ENCODE peak calls at places on chromosomes 4 and X, in four cellular contexts. D, H, G and V are unnamed samples.

GRCh38 chr4:132437117-132437516 is 712.0 kb upstream of the PCDH10 start:
- DNase-seq in D (no peak), G (no peak), H (no peak), V (no peak)

GRCh38 chr4:85807247-85807915 is 332.4 kb downstream of the ARHGAP24 start:
- DNase-seq in G (no peak), D (no peak), H (peak), V (no peak)

GRCh38 chr4:37243722-37244582 is 591 bp upstream of the NWD2 start:
- DNase-seq in G (peak), H (peak), D (no peak), V (no peak)

GRCh38 chr4:121964958-121965357 is 13.1 kb upstream of the TRPC3 start:
- DNase-seq in G (no peak), H (no peak), D (no peak), V (no peak)

GRCh38 chr4:101346562-101347266 is 612 bp downstream of the PPP3CA start:
- DNase-seq in G (peak), H (peak), D (peak), V (no peak)

GRCh38 chr4:173333658-173334084 is 487 bp downstream of the HMGB2 start:
- DNase-seq in G (peak), D (peak), H (peak), V (peak)

GRCh38 chrX:83916525-83916924 is 55.6 kb downstream of the CYLC1 start:
- DNase-seq in G (no peak), D (peak), H (no peak), V (no peak)

GRCh38 chr4:89254847-89255246 is 52.8 kb downstream of the GPRIN3 start:
- DNase-seq in G (peak), H (peak), D (peak), V (no peak)

GRCh38 chrX:24646745-24647182 is 383 bp downstream of the PCYT1B start:
- DNase-seq in G (no peak), H (peak), D (no peak), V (no peak)

GRCh38 chr4:3256230-3257124 is 7.5 kb downstream of the MSANTD1 start:
- DNase-seq in H (no peak), G (no peak), D (no peak), V (no peak)

GRCh38 chr4:74481891-74482609 is 37.1 kb downstream of the AREG start:
- DNase-seq in D (no peak), H (no peak), G (no peak), V (no peak)

GRCh38 chr4:151561551-151562256 is 152.7 kb downstream of the FHIP1A start:
- DNase-seq in H (peak), D (no peak), G (no peak), V (no peak)

GRCh38 chrX:103817502-103817901 is 14.6 kb downstream of the RAB9B start:
- DNase-seq in D (peak), G (peak), H (no peak), V (peak)

GRCh38 chrX:7254144-7254543 is 106.2 kb upstream of the PUDP start:
- DNase-seq in H (no peak), G (no peak), D (no peak), V (no peak)

GRCh38 chrX:43121637-43122036 is 343.7 kb upstream of the PPP1R2C start:
- DNase-seq in H (no peak), D (peak), G (no peak), V (no peak)

GRCh38 chrX:103254171-103254824 is 657 bp downstream of the TCEAL8 start:
- DNase-seq in D (peak), H (peak), G (peak), V (no peak)

GRCh38 chrX:24243692-24244091 is 70.2 kb downstream of the SUPT20HL2 start:
- DNase-seq in G (no peak), H (no peak), D (no peak), V (no peak)

GRCh38 chr4:8589336-8589735 is 3.2 kb upstream of the CPZ start:
- DNase-seq in G (no peak), H (no peak), D (no peak), V (no peak)

GRCh38 chr4:80202190-80202711 is 4.9 kb downstream of the PRDM8 start:
- DNase-seq in G (no peak), D (peak), H (peak), V (peak)

GRCh38 chr4:178414042-178414441 is 971.8 kb upstream of the AGA start:
- DNase-seq in G (peak), D (no peak), H (no peak), V (no peak)

GRCh38 chr4:71009091-71009490 is 15.6 kb downstream of the DCK start:
- DNase-seq in D (no peak), G (no peak), H (peak), V (no peak)

GRCh38 chr4:23516719-23517118 is 373.1 kb downstream of the PPARGC1A start:
- DNase-seq in G (no peak), H (peak), D (no peak), V (no peak)

GRCh38 chr4:145352438-145353145 is 129.1 kb upstream of the SMAD1 start:
- DNase-seq in D (no peak), H (peak), G (no peak), V (no peak)

GRCh38 chr4:157888281-157888680 is 284.5 kb downstream of the GASK1B start:
- DNase-seq in H (no peak), G (no peak), D (no peak), V (no peak)

GRCh38 chr4:8578717-8579116 is 1.5 kb upstream of the GPR78 start:
- DNase-seq in H (no peak), G (no peak), D (no peak), V (no peak)

GRCh38 chr4:83261307-83261706 is 23.3 kb downstream of the COQ2 start:
- DNase-seq in G (no peak), D (no peak), H (no peak), V (no peak)

GRCh38 chr4:27790911-27791310 is 930.3 kb downstream of the STIM2 start:
- DNase-seq in H (peak), D (no peak), G (no peak), V (no peak)

GRCh38 chrX:13087322-13088154 is 43.1 kb upstream of the FAM9C start:
- DNase-seq in G (no peak), D (peak), H (peak), V (peak)

GRCh38 chr4:153349206-153349805 is 4.8 kb downstream of the MND1 start:
- DNase-seq in H (no peak), G (no peak), D (no peak), V (no peak)

GRCh38 chrX:154125356-154126040 is 18.5 kb upstream of the OPN1LW start:
- DNase-seq in H (no peak), D (no peak), G (no peak), V (no peak)

GRCh38 chr4:86004030-86004429 is 355.8 kb downstream of the MAPK10 start:
- DNase-seq in G (no peak), D (no peak), H (no peak), V (no peak)

GRCh38 chrX:38999967-39000745 is 198.9 kb downstream of the MID1IP1 start:
- DNase-seq in G (no peak), D (no peak), H (peak), V (no peak)

GRCh38 chr4:126758493-126758892 is 874.3 kb upstream of the INTU start:
- DNase-seq in H (no peak), D (no peak), G (no peak), V (no peak)

GRCh38 chrX:12379666-12380065 is 241.4 kb downstream of the FRMPD4 start:
- DNase-seq in G (no peak), H (peak), D (no peak), V (no peak)

GRCh38 chrX:140710710-140711109 is 1.2 kb downstream of the LINC00632 start:
- DNase-seq in H (peak), G (no peak), D (no peak), V (no peak)

GRCh38 chrX:821311-822178 is 191.0 kb downstream of the SHOX start:
- DNase-seq in D (no peak), H (no peak), G (no peak), V (no peak)

GRCh38 chrX:42422961-42423360 is 355.0 kb downstream of the PPP1R2C start:
- DNase-seq in G (no peak), D (no peak), H (no peak), V (no peak)

GRCh38 chrX:34880656-34881055 is 61.9 kb upstream of the FAM47B start:
- DNase-seq in G (no peak), D (no peak), H (peak), V (peak)

GRCh38 chr4:154189346-154189745 is 302.3 kb downstream of the DCHS2 start:
- DNase-seq in G (no peak), H (peak), D (no peak), V (no peak)

GRCh38 chrX:15336023-15336413 is 695 bp upstream of the PIGA start:
- DNase-seq in G (no peak), H (peak), D (peak), V (peak)
- H3K27ac ChIP-seq in G (no peak), H (peak), D (no peak), V (peak)

GRCh38 chr4:98692411-98692810 is 34.0 kb upstream of the TSPAN5 start:
- DNase-seq in D (no peak), G (no peak), H (no peak), V (no peak)

GRCh38 chr4:98691588-98691987 is 33.2 kb upstream of the TSPAN5 start:
- DNase-seq in D (no peak), G (no peak), H (peak), V (no peak)

GRCh38 chr4:98689507-98690174 is 31.2 kb upstream of the TSPAN5 start:
- DNase-seq in D (no peak), H (no peak), G (no peak), V (no peak)

GRCh38 chr4:98688416-98689290 is 30.2 kb upstream of the TSPAN5 start:
- DNase-seq in G (peak), H (peak), D (no peak), V (peak)

DNA sequence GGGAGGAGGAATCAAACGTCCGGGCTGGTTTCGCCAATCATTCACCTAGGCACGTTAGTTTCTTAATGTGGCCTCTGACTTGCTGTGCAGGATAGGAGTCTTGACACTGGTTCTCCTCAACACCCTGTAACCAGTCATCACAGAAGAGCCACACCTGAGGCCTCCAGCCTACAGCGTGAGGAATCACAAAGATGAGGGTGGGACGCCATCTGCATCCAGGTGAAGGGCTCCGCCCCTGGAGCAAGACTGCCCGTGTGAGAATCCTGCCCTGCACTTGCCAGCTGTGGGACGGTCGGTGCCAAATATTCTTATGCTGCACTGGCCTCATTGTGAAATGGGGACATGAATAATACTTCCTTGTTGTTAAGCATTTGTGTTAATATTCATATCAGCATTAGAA is 35.7 kb upstream of the TSPAN5 start:
- DNase-seq in G (no peak), D (no peak), H (no peak), V (no peak)
- H3K4me2 ChIP-seq in G (no peak), D (no peak), H (no peak), V (no peak)

GRCh38 chr4:147788791-147789190 is 56.9 kb downstream of the ARHGAP10 start:
- DNase-seq in G (no peak), H (no peak), D (no peak), V (no peak)
- H3K27ac ChIP-seq in G (no peak), H (no peak), D (no peak), V (peak)

DNA sequence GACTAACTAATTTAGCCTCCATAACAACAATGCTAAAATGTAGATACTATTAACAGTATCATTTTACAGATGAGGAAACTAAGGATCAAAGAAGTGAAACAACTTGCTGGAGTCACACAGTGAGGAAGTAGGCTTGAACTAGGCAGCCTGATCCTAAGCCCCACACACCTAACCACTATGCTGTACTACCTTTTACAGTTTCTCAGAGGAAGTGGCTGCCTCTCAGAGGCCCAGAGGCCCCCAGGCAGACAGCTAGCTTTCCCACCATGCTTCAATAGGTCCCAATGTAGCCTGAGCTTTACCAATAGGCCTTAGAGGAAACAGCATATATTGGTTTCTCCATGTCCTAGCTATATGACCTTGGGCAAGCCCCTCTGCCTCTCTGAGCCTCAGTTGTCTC is 69.4 kb upstream of the PJA1 start:
- DNase-seq in G (no peak), D (no peak), H (no peak), V (no peak)
- H3K4me2 ChIP-seq in G (no peak), D (no peak), H (no peak), V (no peak)

DNA sequence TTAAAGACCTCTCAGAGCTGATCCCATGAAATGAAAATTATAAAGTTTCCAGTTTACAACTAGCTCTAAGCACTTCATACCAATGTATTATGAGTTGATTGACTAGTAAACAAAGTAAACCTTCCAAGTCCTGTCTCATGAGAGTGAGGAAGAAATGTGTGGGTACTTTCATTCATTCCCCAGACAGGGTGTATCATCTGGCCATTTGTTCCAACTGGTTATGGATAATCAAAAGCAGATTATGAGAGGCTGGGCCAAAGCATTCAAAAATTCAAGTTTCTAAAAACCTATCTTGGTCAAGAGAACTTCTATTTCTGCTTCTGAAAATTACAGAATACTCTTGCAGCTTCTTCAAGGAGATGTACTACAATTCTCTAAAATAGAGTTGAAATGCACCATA is 193.3 kb upstream of the RASGEF1B start:
- DNase-seq in G (no peak), D (no peak), H (no peak), V (no peak)
- H3K27ac ChIP-seq in G (no peak), D (no peak), H (no peak), V (no peak)

GRCh38 chrX:133380882-133381619 is 34.2 kb downstream of the GPC4 start:
- DNase-seq in D (peak), H (no peak), G (no peak), V (no peak)
- H3K4me2 ChIP-seq in D (no peak), H (no peak), G (no peak), V (no peak)

GRCh38 chr4:143355540-143356217 is 19.0 kb downstream of the GAB1 start:
- DNase-seq in G (no peak), D (peak), H (peak), V (no peak)
- H3K27ac ChIP-seq in G (no peak), D (peak), H (no peak), V (peak)